ENCODE peak calls at places on chromosomes 11 and 22, in eight cellular contexts. W, J, N, H, L, F, E and D are unnamed samples.

GRCh38 chr22:37229805-37230672 is 14.0 kb downstream of the RAC2 start:
- DNase-seq in L (peak; percentile 58), F (no peak), N (peak; percentile 90), E (peak; percentile 94), J (peak; percentile 38), W (no peak), H (peak; percentile 8), D (no peak)

GRCh38 chr22:23109441-23109978 is 32.3 kb downstream of the RSPH14 start:
- DNase-seq in E (no peak), H (no peak), N (no peak), F (no peak), L (no peak), W (no peak), J (no peak), D (no peak)

GRCh38 chr22:38871360-38872171 is 450 bp downstream of the CBX6 start:
- DNase-seq in E (no peak), F (peak; percentile 46), H (no peak), N (no peak), W (no peak), J (peak; percentile 25), L (no peak), D (peak; percentile 45)

GRCh38 chr11:128859563-128860441 is 7.3 kb downstream of the KCNJ1 start:
- DNase-seq in E (peak; percentile 86), F (peak; percentile 87), N (peak; percentile 77), J (peak; percentile 76), W (peak; percentile 75), L (peak; percentile 52), H (no peak), D (peak; percentile 87)

GRCh38 chr11:93020248-93021088 is 51.0 kb downstream of the MTNR1B start:
- DNase-seq in N (no peak), H (no peak), J (peak; percentile 81), L (peak; percentile 98), W (no peak), F (no peak), E (no peak), D (no peak)

GRCh38 chr11:95877288-95877687 is 46.6 kb downstream of the MTMR2 start:
- DNase-seq in E (no peak), J (peak; percentile 97), L (peak; percentile 90), H (peak; percentile 99), F (no peak), N (no peak), W (no peak), D (no peak)

GRCh38 chr11:34840736-34841386 is 75.3 kb downstream of the APIP start:
- DNase-seq in N (no peak), H (no peak), F (peak; percentile 46), E (peak; percentile 73), J (peak; percentile 36), L (peak; percentile 72), W (no peak), D (no peak)

GRCh38 chr11:12243511-12243910 is 133.1 kb downstream of the MICAL2 start:
- DNase-seq in N (no peak), E (no peak), F (no peak), L (no peak), W (no peak), H (no peak), J (no peak), D (no peak)

GRCh38 chr11:68751331-68751856 is at the start of gene TESMIN:
- DNase-seq in F (peak; percentile 94), J (peak; percentile 81), L (peak; percentile 44), W (peak; percentile 92), H (no peak), E (peak; percentile 88), N (peak; percentile 89), D (peak; percentile 98)

GRCh38 chr11:96147913-96148312 is 195.1 kb downstream of the MAML2 start:
- DNase-seq in N (no peak), H (no peak), J (no peak), W (no peak), E (no peak), L (peak; percentile 64), F (no peak), D (no peak)

GRCh38 chr22:48051796-48052620 is 1289.6 kb downstream of the TBC1D22A start:
- DNase-seq in W (no peak), H (no peak), J (no peak), L (no peak), F (no peak), E (no peak), N (no peak), D (no peak)

GRCh38 chr11:20197881-20198280 is 37.6 kb upstream of the DBX1 start:
- DNase-seq in L (no peak), W (no peak), N (no peak), F (no peak), J (no peak), E (peak; percentile 70), H (no peak), D (no peak)

GRCh38 chr11:36622431-36623136 is 24.5 kb upstream of the RAG2 start:
- DNase-seq in E (peak; percentile 47), N (no peak), F (peak; percentile 9), L (peak; percentile 49), J (peak; percentile 49), H (no peak), W (no peak), D (no peak)

GRCh38 chr11:86671386-86672006 is 920 bp downstream of the ME3 start:
- DNase-seq in N (no peak), J (peak; percentile 58), F (peak; percentile 47), H (no peak), L (no peak), W (no peak), E (no peak), D (peak; percentile 51)

GRCh38 chr11:17277024-17277584 is 565 bp downstream of the NUCB2 start:
- DNase-seq in E (peak; percentile 54), W (no peak), J (peak; percentile 52), N (no peak), L (peak; percentile 54), H (no peak), F (no peak), D (no peak)

GRCh38 chr11:64229090-64229958 is 1.0 kb upstream of the DNAJC4 start:
- DNase-seq in L (no peak), F (no peak), N (peak; percentile 32), J (no peak), W (no peak), E (no peak), H (no peak), D (no peak)

GRCh38 chr22:34334893-34335292 is 414.6 kb upstream of the LARGE1 start:
- DNase-seq in E (no peak), L (no peak), N (no peak), J (no peak), W (no peak), H (no peak), F (no peak), D (no peak)

DNA sequence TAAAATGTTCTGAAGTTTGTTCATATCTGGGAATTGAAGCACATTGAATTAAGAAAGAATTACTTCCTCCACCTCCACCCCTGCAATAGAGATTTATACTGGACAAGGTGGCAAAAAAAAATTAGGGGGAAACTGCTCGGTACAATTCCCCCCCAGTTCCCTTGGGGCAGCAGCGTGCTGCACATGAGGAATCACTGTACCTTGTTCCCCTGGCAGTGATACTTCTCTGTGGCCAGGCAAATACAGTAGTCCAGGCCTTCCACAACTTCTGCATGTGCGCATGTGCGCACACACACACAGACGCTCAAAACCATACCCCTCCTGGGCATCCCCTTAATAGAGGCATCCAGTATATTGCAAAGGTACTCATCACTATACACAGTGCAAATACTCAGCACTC is 69.0 kb downstream of the ARFGAP2 start:
- DNase-seq in L (no peak), N (no peak), F (no peak), J (no peak), E (no peak), H (no peak), W (no peak), D (no peak)
- TF ChIP-seq CTCF in L (no peak), N (no peak), F (no peak), J (no peak), E (no peak), H (no peak), W (no peak), D (no peak)

DNA sequence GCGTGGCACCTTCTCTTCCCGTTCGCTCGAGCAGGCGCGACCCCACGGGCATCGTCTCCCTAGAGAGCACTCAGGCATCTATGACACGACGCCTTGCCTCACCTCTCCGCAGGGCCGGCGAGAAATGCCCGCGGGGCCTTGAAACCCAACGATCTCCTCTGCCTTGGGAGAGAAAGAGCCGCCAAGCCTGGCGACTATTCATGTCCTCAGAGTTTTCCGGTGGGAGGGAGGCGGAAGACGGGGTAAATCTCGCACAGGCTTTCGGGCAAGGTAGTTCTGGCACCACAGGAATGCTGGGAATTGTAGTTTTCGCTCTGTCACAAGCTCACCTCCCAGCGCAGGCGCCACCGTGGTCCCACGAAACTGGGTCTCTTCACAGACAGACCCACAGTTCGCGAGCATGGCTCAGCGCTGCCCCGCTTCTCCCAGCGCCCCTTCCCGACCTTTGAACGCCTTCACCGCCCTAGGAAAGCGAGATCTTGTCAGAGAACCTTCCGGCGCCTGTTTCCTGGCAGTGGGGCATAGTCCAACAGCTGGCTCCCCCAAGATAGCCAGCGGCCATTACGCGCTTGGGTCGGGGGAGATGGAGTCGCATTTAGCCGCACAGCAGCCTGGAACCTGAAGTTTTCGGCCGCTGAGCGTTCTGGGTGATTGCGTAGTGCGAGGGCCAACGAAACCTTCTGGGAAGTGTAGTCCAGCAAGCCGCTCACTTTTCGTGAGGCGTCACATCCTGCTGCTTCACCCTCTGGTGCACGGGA is at the start of gene CCDC90B:
- DNase-seq in J (peak; percentile 99), F (peak; percentile 98), N (peak; percentile 97), L (peak; percentile 97), E (peak; percentile 98), H (peak; percentile 91), W (peak; percentile 81), D (peak; percentile 87)
- TF ChIP-seq CTCF in J (peak; percentile 23), F (peak; percentile 60), N (no peak), L (peak; percentile 37), E (no peak), H (peak; percentile 33), W (peak; percentile 49), D (no peak)

GRCh38 chr11:45089845-45090499 is 56.5 kb upstream of the PRDM11 start:
- DNase-seq in L (peak; percentile 73), H (no peak), F (peak; percentile 63), W (no peak), J (peak; percentile 72), E (no peak), N (no peak), D (no peak)
- TF ChIP-seq CTCF in L (peak; percentile 36), H (peak; percentile 39), F (peak; percentile 43), W (peak; percentile 23), J (peak; percentile 41), E (no peak), N (no peak), D (no peak)

GRCh38 chr11:132301465-132301864 is 931.0 kb downstream of the NTM start:
- DNase-seq in L (no peak), N (no peak), H (no peak), W (no peak), J (no peak), E (no peak), F (no peak), D (no peak)

GRCh38 chr11:132296946-132297610 is 926.7 kb downstream of the NTM start:
- DNase-seq in L (no peak), E (no peak), W (no peak), F (no peak), N (no peak), J (no peak), H (no peak), D (no peak)

GRCh38 chr11:132301900-132302299 is 931.5 kb downstream of the NTM start:
- DNase-seq in W (no peak), F (no peak), J (no peak), N (no peak), L (no peak), H (no peak), E (no peak), D (no peak)

DNA sequence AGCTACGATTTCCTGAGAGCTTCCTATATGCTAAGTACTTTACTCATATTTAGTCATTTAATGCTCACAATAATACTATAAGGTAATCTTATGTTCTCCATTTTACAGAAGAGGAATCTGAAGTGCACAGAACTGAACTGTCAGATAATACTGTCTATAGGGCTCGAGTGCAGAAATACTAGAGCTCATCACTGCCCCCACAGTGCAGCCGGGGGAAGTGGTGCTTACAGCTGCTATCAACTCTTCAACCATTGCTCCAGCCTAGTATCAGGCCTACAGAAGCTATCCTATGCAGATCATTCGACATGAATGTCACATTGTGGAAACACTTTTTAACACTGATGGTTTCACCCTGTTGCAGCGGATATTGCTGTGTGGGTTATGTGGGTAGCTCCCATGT is 929.9 kb downstream of the NTM start:
- DNase-seq in F (peak; percentile 29), W (no peak), N (no peak), J (peak; percentile 16), E (peak; percentile 34), H (no peak), L (no peak), D (peak; percentile 14)
- TF ChIP-seq CTCF in F (peak; percentile 54), W (peak; percentile 55), N (no peak), J (peak; percentile 45), E (peak; percentile 28), H (peak; percentile 43), L (peak; percentile 27), D (peak; percentile 41)